ENCODE peak calls at places on chromosomes 2 and 18, in five cellular contexts. U is neural crest cell, D is A549, C is fibroblast of the aortic adventitia, E is astrocyte of the spinal cord. L is an unnamed sample.

GRCh38 chr18:66235206-66235605 is 368.7 kb downstream of the CDH19 start:
- DNase-seq in U (no peak), D (no peak), C (no peak), E (no peak), L (no peak)

GRCh38 chr2:60070851-60071250 is 482.6 kb downstream of the BCL11A start:
- DNase-seq in U (no peak), D (no peak), C (no peak), E (no peak), L (no peak)

GRCh38 chr2:60818272-60818671 is 62.2 kb downstream of the PAPOLG start:
- DNase-seq in U (no peak), D (peak; percentile 12), C (no peak), E (no peak), L (peak; percentile 20)

GRCh38 chr2:174473796-174474195 is 13.0 kb downstream of the GPR155 start:
- DNase-seq in U (no peak), D (no peak), C (no peak), E (peak; percentile 1), L (no peak)

GRCh38 chr2:16113568-16114549 is 173.5 kb downstream of the MYCN start:
- DNase-seq in U (no peak), D (no peak), C (no peak), E (no peak), L (no peak)

GRCh38 chr2:69253893-69254292 is 133.1 kb downstream of the GFPT1 start:
- DNase-seq in U (no peak), D (peak; percentile 99), C (peak; percentile 100), E (peak; percentile 93), L (no peak)

GRCh38 chr2:120439637-120440384 is 93.9 kb downstream of the INHBB start:
- DNase-seq in U (no peak), D (no peak), C (no peak), E (no peak), L (no peak)

GRCh38 chr2:12637754-12638153 is 79.0 kb upstream of the TRIB2 start:
- DNase-seq in U (no peak), D (no peak), C (peak; percentile 8), E (peak; percentile 17), L (no peak)

GRCh38 chr2:26191316-26192159 is 18.6 kb downstream of the GAREM2 start:
- DNase-seq in U (no peak), D (no peak), C (no peak), E (no peak), L (no peak)

GRCh38 chr2:43240762-43241150 is 14.3 kb upstream of the ZFP36L2 start:
- DNase-seq in U (no peak), D (no peak), C (no peak), E (no peak), L (no peak)

GRCh38 chr2:2639251-2640139 is 308.4 kb upstream of the MYT1L start:
- DNase-seq in U (no peak), D (no peak), C (no peak), E (no peak), L (no peak)

GRCh38 chr2:119541476-119541875 is 2.8 kb upstream of the CFAP221 start:
- DNase-seq in U (no peak), D (no peak), C (no peak), E (no peak), L (no peak)

GRCh38 chr2:61924895-61925663 is 19.6 kb downstream of the COMMD1 start:
- DNase-seq in U (no peak), D (no peak), C (no peak), E (no peak), L (no peak)

GRCh38 chr2:104599802-104600510 is 254.0 kb upstream of the POU3F3 start:
- DNase-seq in U (no peak), D (peak; percentile 1), C (no peak), E (peak; percentile 85), L (no peak)

GRCh38 chr2:130808482-130809268 is 28.0 kb upstream of the ARHGEF4 start:
- DNase-seq in U (no peak), D (peak; percentile 42), C (peak; percentile 11), E (no peak), L (no peak)

GRCh38 chr2:169276045-169276444 is 86.3 kb downstream of the LRP2 start:
- DNase-seq in U (no peak), D (peak; percentile 11), C (no peak), E (no peak), L (no peak)
- TF ChIP-seq CTCF in U (peak; percentile 49), D (peak; percentile 35), C (no peak), E (peak; percentile 25), L (peak; percentile 50)

GRCh38 chr2:168687314-168687713 is 115.1 kb upstream of the NOSTRIN start:
- DNase-seq in U (no peak), D (peak; percentile 18), C (peak; percentile 31), E (peak; percentile 37), L (no peak)
- TF ChIP-seq CTCF in U (no peak), D (peak; percentile 41), C (no peak), E (no peak), L (peak; percentile 18)

GRCh38 chr2:58635801-58636375 is 394.8 kb upstream of the FANCL start:
- DNase-seq in U (no peak), D (no peak), C (no peak), E (no peak), L (no peak)

GRCh38 chr2:58634653-58635347 is 393.7 kb upstream of the FANCL start:
- DNase-seq in U (no peak), D (peak; percentile 36), C (no peak), E (peak; percentile 39), L (no peak)

GRCh38 chr2:58629720-58630119 is 388.6 kb upstream of the FANCL start:
- DNase-seq in U (no peak), D (peak; percentile 8), C (no peak), E (no peak), L (no peak)

GRCh38 chr2:58638256-58638795 is 397.2 kb upstream of the FANCL start:
- DNase-seq in U (no peak), D (no peak), C (peak; percentile 3), E (peak; percentile 5), L (no peak)

DNA sequence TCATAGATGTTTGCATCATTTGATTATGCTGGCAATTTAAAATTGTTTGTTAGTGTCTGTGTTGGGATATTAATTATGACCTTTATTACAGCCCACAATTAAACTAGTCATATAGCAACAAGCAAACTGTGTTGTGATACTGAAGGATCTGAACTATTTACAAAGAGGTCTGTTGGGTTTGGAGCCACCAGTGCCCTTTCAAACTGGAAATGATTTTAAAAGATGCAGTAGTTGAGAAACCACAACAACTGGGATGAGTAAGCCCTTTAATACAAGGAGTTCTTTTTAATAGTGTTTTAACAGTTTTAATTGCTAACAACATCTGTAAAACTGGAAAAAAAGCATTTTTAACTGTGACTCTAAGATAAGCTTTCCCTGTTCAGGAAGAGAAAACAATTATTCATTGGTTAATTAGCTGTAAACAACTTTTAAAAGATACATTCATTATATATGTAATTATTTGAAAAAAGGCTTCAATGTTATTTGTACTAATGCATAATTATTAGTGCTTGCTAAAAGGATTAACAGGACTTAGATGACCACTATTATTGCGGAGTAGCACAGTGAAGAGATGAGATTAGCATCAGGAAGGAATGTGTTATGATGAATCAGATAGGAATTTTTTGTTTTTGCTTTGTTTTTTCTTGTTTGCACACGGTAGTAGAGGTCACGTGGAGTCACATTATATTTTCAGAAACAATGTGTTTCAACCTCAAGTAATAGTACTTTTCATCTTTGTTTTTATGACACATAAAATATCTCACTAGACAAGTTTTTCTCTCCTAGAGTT is 392.6 kb upstream of the FANCL start:
- DNase-seq in U (no peak), D (peak; percentile 50), C (peak; percentile 4), E (peak; percentile 55), L (no peak)
- TF ChIP-seq CTCF in U (no peak), D (no peak), C (no peak), E (no peak), L (no peak)

DNA sequence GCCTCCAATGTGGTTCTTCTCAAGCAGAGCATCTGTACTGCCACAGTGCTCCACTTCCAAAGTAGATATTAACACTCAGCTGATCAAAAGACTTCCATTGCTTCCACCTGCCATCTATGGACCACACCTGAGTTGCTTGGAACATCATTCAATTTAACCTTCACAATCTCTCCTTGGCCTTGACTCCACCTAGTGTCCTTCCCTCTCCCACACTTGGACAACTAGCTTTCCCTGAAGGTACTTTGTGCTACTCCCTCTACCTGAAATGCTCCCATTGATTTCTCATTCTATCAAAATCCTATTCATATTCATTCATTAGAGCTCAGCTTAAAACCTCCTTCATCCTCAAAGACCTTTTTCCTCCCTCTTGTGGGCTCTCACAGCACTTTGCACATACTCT is 48.7 kb downstream of the SOWAHC start:
- DNase-seq in U (no peak), D (no peak), C (no peak), E (no peak), L (no peak)
- TF ChIP-seq CTCF in U (no peak), D (peak; percentile 6), C (no peak), E (peak; percentile 27), L (no peak)

DNA sequence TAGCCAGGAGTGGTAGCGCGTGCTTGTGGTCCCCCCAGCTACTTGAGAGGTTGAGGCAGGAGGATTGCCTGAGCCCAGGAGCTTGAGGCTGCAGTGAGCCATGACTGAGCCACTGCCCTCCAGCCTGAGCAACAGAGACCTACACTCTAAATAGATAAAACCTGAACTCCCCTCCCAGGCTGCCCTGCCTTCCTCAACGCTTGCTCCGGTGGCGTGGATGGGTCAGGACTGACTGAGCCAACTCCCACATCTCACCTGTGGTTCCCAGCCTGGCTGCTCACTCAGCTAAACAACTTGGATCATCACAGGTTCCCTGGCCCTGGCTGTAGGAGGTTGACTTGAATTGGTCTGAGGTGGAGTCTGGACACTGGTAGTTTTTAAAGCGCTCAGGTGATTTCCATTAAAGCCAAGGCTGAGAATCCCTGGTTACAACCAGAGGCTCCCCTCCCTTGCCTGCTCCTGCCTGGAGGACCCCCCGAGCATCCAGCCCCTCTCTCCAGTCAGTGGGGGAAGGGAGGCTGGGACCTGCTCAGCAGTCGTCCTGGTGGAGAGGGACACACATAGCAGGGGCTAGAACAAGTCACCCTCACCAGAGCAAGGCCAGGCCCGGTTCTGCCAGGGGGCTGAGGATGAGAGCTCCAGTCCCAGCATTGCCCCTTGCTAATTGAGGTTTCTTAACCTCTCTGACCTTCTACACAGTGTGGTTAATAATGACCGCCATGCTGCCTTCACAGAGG is 47.0 kb upstream of the TAF1B start:
- DNase-seq in U (no peak), D (no peak), C (no peak), E (no peak), L (no peak)
- TF ChIP-seq CTCF in U (no peak), D (no peak), C (peak; percentile 20), E (peak; percentile 8), L (peak; percentile 60)

L was measured in type B pancreatic cell.